ENCODE peak calls at places on chromosomes 13 and 19, in five cellular contexts. One of them, this sample, is unnamed.

GRCh38 chr13:42899266-42899665 is 92.8 kb downstream of the EPSTI1 start:
- DNase-seq in K562: no peak
- DNase-seq in Caco-2: no peak
- DNase-seq in tibial artery: no peak
- DNase-seq in kidney: no peak
- DNase-seq in this sample: no peak

GRCh38 chr13:30266751-30267150 is 40.6 kb downstream of the KATNAL1 start:
- DNase-seq in K562: no peak
- DNase-seq in Caco-2: no peak
- DNase-seq in tibial artery: no peak
- DNase-seq in kidney: no peak
- DNase-seq in this sample: no peak

GRCh38 chr13:50543767-50544166 is 299.7 kb downstream of the DLEU7 start:
- DNase-seq in K562: no peak
- DNase-seq in Caco-2: no peak
- DNase-seq in tibial artery: no peak
- DNase-seq in kidney: no peak
- DNase-seq in this sample: no peak

GRCh38 chr19:54339646-54340358 is 840 bp upstream of the LILRA4 start:
- DNase-seq in K562: no peak
- DNase-seq in Caco-2: no peak
- DNase-seq in tibial artery: peak; percentile 30
- DNase-seq in kidney: no peak
- DNase-seq in this sample: no peak

GRCh38 chr13:24834902-24835510 is 71.0 kb downstream of the RNF17 start:
- DNase-seq in K562: peak; percentile 26
- DNase-seq in Caco-2: no peak
- DNase-seq in tibial artery: no peak
- DNase-seq in kidney: no peak
- DNase-seq in this sample: no peak

GRCh38 chr13:110343241-110343865 is 36.3 kb downstream of the COL4A2 start:
- DNase-seq in K562: no peak
- DNase-seq in Caco-2: no peak
- DNase-seq in tibial artery: no peak
- DNase-seq in kidney: no peak
- DNase-seq in this sample: peak; percentile 53

GRCh38 chr19:934865-935422 is 9.1 kb downstream of the ARID3A start:
- DNase-seq in K562: no peak
- DNase-seq in Caco-2: no peak
- DNase-seq in tibial artery: peak; percentile 82
- DNase-seq in kidney: peak; percentile 96
- DNase-seq in this sample: peak; percentile 83

GRCh38 chr19:19997656-19998268 is 41.5 kb downstream of the ZNF682 start:
- DNase-seq in K562: peak; percentile 12
- DNase-seq in Caco-2: peak; percentile 4
- DNase-seq in tibial artery: no peak
- DNase-seq in kidney: no peak
- DNase-seq in this sample: no peak

GRCh38 chr13:28376604-28377003 is 118.3 kb downstream of the FLT1 start:
- DNase-seq in K562: peak; percentile 37
- DNase-seq in Caco-2: no peak
- DNase-seq in tibial artery: no peak
- DNase-seq in kidney: no peak
- DNase-seq in this sample: no peak

GRCh38 chr19:34512254-34512796 is 30.8 kb downstream of the WTIP start:
- DNase-seq in K562: no peak
- DNase-seq in Caco-2: no peak
- DNase-seq in tibial artery: no peak
- DNase-seq in kidney: no peak
- DNase-seq in this sample: no peak

GRCh38 chr19:17806945-17807344 is 12.0 kb downstream of the B3GNT3 start:
- DNase-seq in K562: no peak
- DNase-seq in Caco-2: no peak
- DNase-seq in tibial artery: no peak
- DNase-seq in kidney: no peak
- DNase-seq in this sample: no peak

GRCh38 chr19:47711652-47712239 is 1.5 kb upstream of the EHD2 start:
- DNase-seq in K562: no peak
- DNase-seq in Caco-2: no peak
- DNase-seq in tibial artery: no peak
- DNase-seq in kidney: no peak
- DNase-seq in this sample: no peak

GRCh38 chr19:50500060-50500752 is 10.8 kb downstream of the JOSD2 start:
- DNase-seq in K562: peak; percentile 78
- DNase-seq in Caco-2: peak; percentile 75
- DNase-seq in tibial artery: no peak
- DNase-seq in kidney: peak; percentile 62
- DNase-seq in this sample: no peak

GRCh38 chr13:102443234-102443633 is 41.4 kb upstream of the FGF14 start:
- DNase-seq in K562: no peak
- DNase-seq in Caco-2: no peak
- DNase-seq in tibial artery: no peak
- DNase-seq in kidney: no peak
- DNase-seq in this sample: no peak
- H3K4me1 ChIP-seq in K562: no peaks in the 10 kb centered on the region
- H3K4me1 ChIP-seq in Caco-2: no peaks in the 10 kb centered on the region
- H3K4me1 ChIP-seq in tibial artery: no peaks in the 10 kb centered on the region
- H3K4me1 ChIP-seq in kidney: no peaks in the 10 kb centered on the region
- H3K4me1 ChIP-seq in this sample: no peaks in the 10 kb centered on the region

GRCh38 chr19:2038284-2039081 is 12.6 kb downstream of the MKNK2 start:
- DNase-seq in K562: no peak
- DNase-seq in Caco-2: no peak
- DNase-seq in tibial artery: no peak
- DNase-seq in kidney: peak; percentile 74
- DNase-seq in this sample: no peak

GRCh38 chr19:2039082-2039958 is 11.7 kb downstream of the MKNK2 start:
- DNase-seq in K562: no peak
- DNase-seq in Caco-2: no peak
- DNase-seq in tibial artery: no peak
- DNase-seq in kidney: peak; percentile 81
- DNase-seq in this sample: no peak

GRCh38 chr19:2041436-2041685 is 9.7 kb downstream of the MKNK2 start:
- DNase-seq in K562: no peak
- DNase-seq in Caco-2: no peak
- DNase-seq in tibial artery: no peak
- DNase-seq in kidney: no peak
- DNase-seq in this sample: no peak

GRCh38 chr19:2040647-2041435 is 10.2 kb downstream of the MKNK2 start:
- DNase-seq in K562: no peak
- DNase-seq in Caco-2: no peak
- DNase-seq in tibial artery: no peak
- DNase-seq in kidney: peak; percentile 77
- DNase-seq in this sample: no peak

DNA sequence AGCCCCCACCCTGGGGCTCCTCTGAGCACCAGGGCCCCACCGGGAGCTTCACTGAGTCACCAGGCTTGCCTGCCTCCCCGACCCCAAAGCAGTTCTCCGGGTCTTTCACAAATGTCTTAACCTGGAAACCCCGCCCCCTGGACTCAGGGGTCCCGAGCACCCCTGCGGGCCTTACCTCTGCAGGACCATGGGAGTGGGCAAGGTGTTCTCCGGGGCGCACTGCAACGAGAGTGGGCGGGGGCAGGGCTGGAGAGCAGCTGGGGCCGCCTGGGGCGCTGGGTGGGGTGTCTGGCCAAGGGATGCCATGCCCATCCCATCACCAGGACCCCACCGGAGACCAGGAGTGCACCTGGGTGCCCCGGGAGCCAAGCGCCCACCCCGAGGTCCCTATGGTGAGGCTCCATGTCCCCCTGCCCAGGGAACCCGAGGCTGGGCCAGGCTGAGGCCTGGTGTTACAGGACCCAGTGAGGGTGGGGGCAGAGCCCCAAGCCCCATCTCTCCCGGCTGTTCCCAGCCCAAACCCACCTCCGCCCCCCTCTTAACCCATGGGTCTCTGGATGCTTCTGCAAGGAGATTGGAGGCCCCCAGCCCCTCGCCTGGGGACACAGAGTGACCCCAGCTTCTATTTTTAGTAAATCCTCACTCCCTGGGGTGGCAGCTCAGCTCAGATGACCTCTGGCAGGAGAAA is 10.9 kb downstream of the MKNK2 start:
- DNase-seq in K562: no peak
- DNase-seq in Caco-2: no peak
- DNase-seq in tibial artery: no peak
- DNase-seq in kidney: peak; percentile 83
- DNase-seq in this sample: no peak
- H3K36me3 ChIP-seq in K562: peaks cover 70% of the 10 kb centered on the region
- H3K36me3 ChIP-seq in Caco-2: peaks cover 1% of the 10 kb centered on the region
- H3K36me3 ChIP-seq in tibial artery: peaks cover 53% of the 10 kb centered on the region
- H3K36me3 ChIP-seq in kidney: peaks cover 38% of the 10 kb centered on the region
- H3K36me3 ChIP-seq in this sample: peaks cover 63% of the 10 kb centered on the region

GRCh38 chr19:6478815-6479214 is 2.8 kb downstream of the DENND1C start:
- DNase-seq in K562: no peak
- DNase-seq in Caco-2: no peak
- DNase-seq in tibial artery: no peak
- DNase-seq in kidney: no peak
- DNase-seq in this sample: no peak
- H3K4me1 ChIP-seq in K562: peaks cover 6% of the 10 kb centered on the region
- H3K4me1 ChIP-seq in Caco-2: peaks cover 9% of the 10 kb centered on the region
- H3K4me1 ChIP-seq in tibial artery: peaks cover 17% of the 10 kb centered on the region
- H3K4me1 ChIP-seq in kidney: peaks cover 4% of the 10 kb centered on the region
- H3K4me1 ChIP-seq in this sample: peaks cover 18% of the 10 kb centered on the region

GRCh38 chr19:32646556-32646955 is 28.4 kb downstream of the ANKRD27 start:
- DNase-seq in K562: no peak
- DNase-seq in Caco-2: no peak
- DNase-seq in tibial artery: no peak
- DNase-seq in kidney: no peak
- DNase-seq in this sample: no peak
- H3K36me3 ChIP-seq in K562: peaks cover 81% of the 10 kb centered on the region
- H3K36me3 ChIP-seq in Caco-2: peaks cover 6% of the 10 kb centered on the region
- H3K36me3 ChIP-seq in tibial artery: peaks cover 77% of the 10 kb centered on the region
- H3K36me3 ChIP-seq in kidney: peaks cover 31% of the 10 kb centered on the region
- H3K36me3 ChIP-seq in this sample: peaks cover 60% of the 10 kb centered on the region

This sample was measured in right atrium auricular region.